ENCODE peak calls at places on chromosome 22, in four cellular contexts. X is SK-N-SH, B is HepG2, O is K562. S is an unnamed sample.

GRCh38 chr22:22928666-22929380 is 41.2 kb downstream of the IGLL5 start:
- DNase-seq in O (peak), B (no peak), X (no peak), S (peak)

GRCh38 chr22:23060612-23061400 is 9.5 kb upstream of the GNAZ start:
- DNase-seq in O (peak), X (peak), B (no peak), S (no peak)

GRCh38 chr22:41842996-41843970 is 10.4 kb downstream of the SREBF2 start:
- DNase-seq in O (no peak), X (no peak), B (peak), S (no peak)

GRCh38 chr22:22960307-22960706 is 72.7 kb downstream of the IGLL5 start:
- DNase-seq in X (no peak), O (no peak), B (peak), S (no peak)

GRCh38 chr22:17013396-17014100 is 5.5 kb upstream of the GAB4 start:
- DNase-seq in B (no peak), X (no peak), O (no peak), S (no peak)

GRCh38 chr22:49099089-49099488 is 728.6 kb downstream of the BRD1 start:
- DNase-seq in B (no peak), X (no peak), O (no peak), S (no peak)

GRCh38 chr22:27504854-27505253 is 296.7 kb downstream of the MN1 start:
- DNase-seq in O (no peak), X (no peak), B (no peak), S (no peak)

GRCh38 chr22:36395061-36395849 is 7.5 kb upstream of the MYH9 start:
- DNase-seq in X (no peak), B (no peak), O (no peak), S (no peak)

DNA sequence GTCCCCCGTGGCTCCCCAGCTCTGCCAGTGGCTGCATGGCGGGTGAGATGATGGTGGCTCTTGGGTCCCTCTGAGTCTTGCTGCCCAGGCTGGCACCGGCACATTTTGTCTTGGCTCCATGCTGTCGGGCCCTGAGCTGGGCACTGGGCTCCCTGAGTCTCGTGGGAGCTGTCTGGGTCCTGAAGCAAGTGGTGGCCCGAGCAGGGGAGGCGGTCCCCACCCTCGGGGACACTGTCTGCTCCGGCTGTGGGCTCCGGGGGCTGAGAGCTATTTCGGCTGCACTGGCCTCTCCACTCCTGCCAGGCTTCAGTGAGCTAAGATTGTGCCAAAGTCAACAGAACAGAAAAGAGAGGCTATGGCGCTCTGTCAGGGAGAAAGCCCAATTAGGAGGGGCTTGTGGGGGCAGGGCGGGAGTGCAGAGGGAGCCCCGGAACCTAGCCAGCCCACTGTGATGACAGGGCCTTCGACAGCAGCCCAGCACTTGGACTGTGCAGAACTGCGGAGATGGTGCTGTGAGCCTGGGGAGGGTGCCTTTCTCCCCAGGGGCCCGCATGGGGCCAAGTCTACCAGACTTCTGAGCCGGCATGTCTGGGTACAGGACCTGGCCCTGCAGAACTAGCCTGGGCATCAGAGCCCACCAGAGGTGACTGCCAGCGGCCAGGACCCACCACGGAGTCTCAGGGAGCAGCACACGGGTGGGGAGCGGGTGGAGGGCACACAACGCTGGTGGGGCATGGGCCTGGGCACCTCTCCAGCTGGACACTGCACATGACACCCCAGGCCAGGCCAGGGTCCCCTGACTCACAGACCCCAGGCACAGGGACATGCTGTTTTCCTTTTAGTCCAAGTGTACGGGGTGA is 38.0 kb downstream of the RTN4R start:
- DNase-seq in B (no peak), O (no peak), X (no peak), S (no peak)
- TF ChIP-seq MXI1 in B (no peak), O (no peak), X (no peak), S (no peak)

GRCh38 chr22:45878051-45878764 is 98.8 kb downstream of the WNT7B start:
- DNase-seq in X (no peak), O (no peak), B (no peak), S (no peak)
- TF ChIP-seq MXI1 in X (no peak), O (no peak), B (no peak), S (no peak)

GRCh38 chr22:50293441-50294318 is 13.8 kb downstream of the PLXNB2 start:
- DNase-seq in B (peak), X (peak), O (no peak), S (peak)
- TF ChIP-seq MXI1 in B (peak), X (no peak), O (no peak), S (peak)

GRCh38 chr22:32411388-32411787 is 659 bp downstream of the RTCB start:
- DNase-seq in X (peak), B (peak), O (peak), S (peak)

GRCh38 chr22:32410459-32410858 is 1.6 kb downstream of the RTCB start:
- DNase-seq in B (peak), X (no peak), O (no peak), S (no peak)

GRCh38 chr22:32409977-32410376 is 2.1 kb downstream of the RTCB start:
- DNase-seq in B (no peak), X (no peak), O (no peak), S (no peak)

GRCh38 chr22:32407936-32408335 is 4.1 kb downstream of the RTCB start:
- DNase-seq in B (no peak), O (no peak), X (no peak), S (no peak)

GRCh38 chr22:32407332-32407731 is 4.7 kb downstream of the RTCB start:
- DNase-seq in O (no peak), B (no peak), X (no peak), S (no peak)
- TF ChIP-seq MXI1 in O (no peak), B (no peak), X (no peak), S (no peak)

DNA sequence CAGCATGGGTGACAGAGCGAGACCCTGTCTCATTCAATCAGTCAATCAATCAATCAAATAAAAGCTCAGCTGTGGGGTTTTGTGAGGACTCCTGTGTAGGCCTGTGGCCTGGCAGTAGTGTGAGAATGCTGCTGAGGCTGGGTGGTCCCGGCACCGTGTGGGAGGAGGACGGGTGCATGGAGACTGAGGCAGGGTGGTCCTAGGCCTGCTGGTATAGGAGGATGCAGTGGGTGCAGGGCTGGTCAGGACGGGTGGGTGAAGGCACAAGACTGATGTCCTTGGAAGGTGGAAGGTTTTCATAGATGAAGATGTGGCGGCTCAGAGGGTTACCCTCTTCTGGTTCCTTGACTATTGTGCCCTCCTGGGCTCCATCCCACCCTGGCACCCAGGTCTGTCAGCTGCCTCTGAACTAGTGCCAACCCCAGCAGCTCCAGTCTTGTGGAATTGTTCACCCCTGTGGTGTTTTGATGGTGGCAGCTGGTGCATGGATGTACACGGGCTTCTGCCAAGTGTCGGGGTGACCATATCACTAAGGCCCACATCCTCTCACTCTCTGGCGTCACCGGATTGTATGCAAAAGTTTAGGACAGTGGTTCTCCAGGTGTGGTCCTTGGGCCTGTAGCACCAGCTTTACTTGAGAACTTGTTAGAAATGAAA is 23.7 kb downstream of the TANGO2 start:
- DNase-seq in O (no peak), B (no peak), X (no peak), S (no peak)
- TF ChIP-seq MXI1 in O (no peak), B (no peak), X (no peak), S (no peak)

DNA sequence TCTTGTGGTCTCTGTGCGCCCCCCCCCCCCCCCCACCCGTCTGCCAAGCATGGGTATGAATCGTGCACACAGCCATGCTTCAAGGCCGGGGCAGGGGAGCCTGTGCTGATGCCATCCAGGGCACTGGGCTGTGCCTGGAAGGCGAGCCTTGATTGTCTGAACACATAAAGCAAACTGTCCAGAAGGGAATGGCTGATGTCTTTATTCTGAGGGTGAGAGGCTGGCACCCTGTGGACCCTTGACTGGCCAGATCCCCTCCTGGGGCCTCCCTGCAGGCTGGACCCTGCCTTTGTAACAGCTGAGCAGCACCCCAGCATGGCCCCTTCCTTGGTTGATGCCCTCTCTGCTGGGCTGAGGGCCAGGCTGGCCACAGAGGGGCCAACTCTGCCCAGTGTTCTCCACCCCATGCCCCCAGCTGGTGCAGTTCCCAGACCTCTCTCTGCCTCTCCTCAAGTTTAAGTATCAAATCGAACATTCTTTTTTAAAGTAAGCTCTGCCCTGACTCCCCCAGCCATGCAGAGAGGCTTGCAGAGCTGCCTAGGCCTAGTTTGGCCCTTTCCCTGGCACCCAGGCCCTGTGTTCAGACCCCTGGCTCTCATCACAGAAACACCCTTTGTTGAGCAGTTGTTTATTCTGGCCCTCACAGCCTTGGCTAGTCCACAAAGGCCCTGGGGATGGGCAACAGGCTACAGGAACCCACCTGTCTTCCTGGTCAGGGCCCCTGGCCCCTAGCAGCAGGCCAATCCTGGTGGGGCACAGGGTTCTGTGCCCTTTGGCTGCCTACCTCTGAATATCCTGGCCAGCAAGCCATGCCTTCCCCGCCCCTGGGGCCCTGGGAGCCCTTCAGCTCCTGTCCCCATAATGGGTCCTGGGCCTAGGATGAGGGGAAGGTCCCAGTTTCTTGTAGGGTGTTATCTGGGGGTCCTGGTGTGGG is 3.9 kb upstream of the RANBP1 start:
- DNase-seq in O (no peak), B (no peak), X (no peak), S (no peak)
- TF ChIP-seq MXI1 in O (no peak), B (no peak), X (no peak), S (no peak)